ENCODE peak calls at places on chromosomes 4 and X, in nine cellular contexts. Z, Y, K, U, J, N, V, D and S are unnamed samples.

GRCh38 chr4:148062301-148062950 is 330.5 kb downstream of the ARHGAP10 start:
- DNase-seq in N (no peak), Y (no peak), Z (no peak), V (no peak), U (no peak), J (no peak), D (no peak), K (no peak), S (no peak)

GRCh38 chrX:48864210-48864609 is 28.8 kb upstream of the PCSK1N start:
- DNase-seq in Z (no peak), Y (no peak), V (peak; percentile 83), J (no peak), N (no peak), D (peak; percentile 14), U (no peak), K (peak; percentile 48), S (peak; percentile 40)

GRCh38 chrX:131845201-131845600 is 177.9 kb upstream of the STK26 start:
- DNase-seq in Y (no peak), J (no peak), K (no peak), V (no peak), U (no peak), N (no peak), Z (no peak), D (no peak), S (no peak)

GRCh38 chr4:72665376-72665978 is 96.5 kb upstream of the ADAMTS3 start:
- DNase-seq in V (no peak), Z (no peak), K (no peak), D (no peak), N (no peak), J (no peak), Y (no peak), U (no peak), S (no peak)

GRCh38 chrX:10769696-10770619 is 149.6 kb upstream of the MID1 start:
- DNase-seq in Z (no peak), N (no peak), V (peak; percentile 62), U (no peak), D (no peak), J (no peak), K (peak; percentile 47), Y (no peak), S (peak; percentile 51)

GRCh38 chr4:80471701-80472100 is 136.2 kb downstream of the CFAP299 start:
- DNase-seq in J (peak; percentile 66), N (no peak), Z (no peak), D (peak; percentile 26), K (peak; percentile 11), Y (no peak), V (peak; percentile 16), U (no peak), S (peak; percentile 39)

GRCh38 chr4:97531351-97531750 is 611.9 kb downstream of the STPG2 start:
- DNase-seq in U (no peak), Y (no peak), N (no peak), D (no peak), V (no peak), K (no peak), J (no peak), Z (no peak), S (no peak)

GRCh38 chrX:13599491-13599890 is 30.1 kb downstream of the EGFL6 start:
- DNase-seq in D (no peak), J (no peak), U (no peak), K (peak; percentile 23), N (no peak), Z (no peak), V (peak; percentile 14), Y (no peak), S (no peak)

GRCh38 chr4:54233697-54234496 is 4.8 kb downstream of the PDGFRA start:
- DNase-seq in J (peak; percentile 73), Y (peak; percentile 77), N (peak; percentile 81), V (peak; percentile 91), Z (peak; percentile 85), D (peak; percentile 81), K (peak; percentile 88), U (peak; percentile 83), S (peak; percentile 84)

GRCh38 chrX:151505796-151506195 is 57.7 kb upstream of the PASD1 start:
- DNase-seq in Z (no peak), N (peak; percentile 4), U (no peak), D (peak; percentile 47), K (peak; percentile 0), J (no peak), Y (no peak), V (peak; percentile 1), S (no peak)

GRCh38 chrX:80430826-80431501 is 10.7 kb downstream of the TENT5D start:
- DNase-seq in D (peak; percentile 20), Y (no peak), K (peak; percentile 2), V (no peak), N (peak; percentile 2), Z (no peak), J (no peak), U (no peak), S (no peak)

GRCh38 chr4:164261831-164262230 is 492.1 kb upstream of the SMIM31 start:
- DNase-seq in N (no peak), J (no peak), K (no peak), V (no peak), D (no peak), Z (no peak), Y (no peak), U (no peak), S (no peak)

GRCh38 chr4:144507309-144508101 is 138.5 kb upstream of the HHIP start:
- DNase-seq in Z (no peak), K (peak; percentile 6), Y (no peak), V (peak; percentile 18), U (no peak), D (no peak), J (no peak), N (no peak), S (peak; percentile 53)

GRCh38 chr4:139304920-139305319 is 2.6 kb upstream of the NDUFC1 start:
- DNase-seq in Z (no peak), N (no peak), J (no peak), Y (no peak), D (no peak), U (no peak), K (no peak), V (no peak), S (no peak)

GRCh38 chrX:57417827-57418226 is 131.3 kb downstream of the FAAH2 start:
- DNase-seq in V (no peak), Y (no peak), D (no peak), K (no peak), J (no peak), N (no peak), U (no peak), Z (no peak), S (no peak)

GRCh38 chrX:21741378-21741777 is 16.5 kb downstream of the SMPX start:
- DNase-seq in Y (no peak), D (no peak), U (no peak), V (no peak), J (no peak), K (no peak), Z (no peak), N (no peak), S (no peak)

DNA sequence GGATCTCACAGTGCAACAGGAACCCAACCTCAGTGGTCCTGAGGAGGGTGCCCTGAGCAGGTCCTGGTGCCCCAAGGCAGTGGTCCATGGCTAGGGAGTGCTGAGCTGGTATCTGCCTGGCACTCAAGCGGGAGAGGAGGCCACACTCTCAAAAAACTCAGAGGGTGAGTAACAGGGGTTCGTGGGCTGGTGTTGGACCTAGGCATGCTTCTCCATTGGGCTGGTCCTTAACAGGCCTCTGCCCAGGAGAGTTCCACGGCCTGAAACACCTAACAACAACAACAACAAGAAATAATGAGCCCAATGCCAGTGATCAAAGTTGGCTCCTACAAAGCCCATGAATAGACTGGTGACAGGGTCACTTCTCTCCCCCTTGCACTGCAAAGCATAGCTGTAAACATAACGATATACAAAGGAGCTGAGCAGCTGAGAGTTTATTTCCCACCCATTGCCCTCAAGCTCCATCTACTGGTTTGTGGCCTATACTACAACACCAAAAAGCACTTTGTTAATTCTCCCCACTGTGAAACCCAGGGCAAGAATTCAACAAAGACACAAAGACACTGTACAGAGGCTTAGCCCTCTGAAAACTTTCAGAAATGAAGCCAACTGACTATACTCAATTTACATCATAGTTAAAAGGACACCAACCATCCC is 736.2 kb upstream of the ADGRL3 start:
- DNase-seq in K (no peak), U (no peak), V (peak; percentile 37), J (no peak), Z (no peak), N (no peak), D (peak; percentile 51), Y (no peak), S (no peak)
- TF ChIP-seq CTCF in K (no peak), U (no peak), V (peak; percentile 68), J (peak; percentile 45), Z (peak; percentile 29), N (no peak), D (peak; percentile 48), Y (no peak), S (peak; percentile 35)

GRCh38 chr4:69025191-69025998 is 70.9 kb upstream of the UGT2B7 start:
- DNase-seq in D (peak; percentile 23), J (peak; percentile 70), Z (no peak), U (no peak), K (no peak), Y (no peak), V (peak; percentile 12), N (no peak), S (no peak)
- TF ChIP-seq CTCF in D (peak; percentile 13), J (peak; percentile 72), Z (no peak), U (no peak), K (no peak), Y (no peak), V (peak; percentile 48), N (peak; percentile 43), S (peak; percentile 35)

GRCh38 chrX:26783512-26784225 is 567.7 kb downstream of the MAGEB5 start:
- DNase-seq in D (peak; percentile 44), Z (no peak), K (peak; percentile 6), N (peak; percentile 1), V (peak; percentile 62), U (no peak), Y (no peak), J (peak; percentile 42), S (peak; percentile 20)

DNA sequence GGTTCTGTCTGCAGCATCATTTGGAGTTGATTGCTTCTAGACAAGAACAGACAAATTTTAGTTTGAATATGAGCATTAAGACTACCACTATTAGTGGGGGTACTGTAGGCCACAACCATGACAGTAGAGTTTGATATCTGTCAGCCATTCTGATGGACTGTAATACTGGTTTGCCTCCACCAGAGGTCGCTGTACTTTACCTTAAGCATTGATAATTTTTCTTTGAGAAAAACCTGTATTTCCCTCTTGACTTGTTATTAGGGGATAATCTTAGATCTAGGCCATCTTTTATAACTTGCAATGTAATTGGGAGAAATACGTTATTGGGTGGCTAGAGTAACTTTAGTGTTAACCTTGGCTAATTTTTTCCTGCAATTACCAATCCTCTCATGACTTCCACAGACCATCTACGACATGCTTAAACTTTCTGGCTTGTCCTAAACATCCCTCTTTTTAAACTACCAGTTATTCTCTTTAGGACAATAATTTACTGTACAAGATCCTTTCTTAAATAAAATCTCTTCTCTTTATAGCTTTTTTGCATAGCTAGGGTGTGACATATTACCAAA is 562.4 kb downstream of the MAGEB5 start:
- DNase-seq in N (no peak), Y (no peak), J (no peak), U (no peak), Z (no peak), D (peak; percentile 23), V (no peak), K (no peak), S (peak; percentile 5)
- TF ChIP-seq CTCF in N (no peak), Y (no peak), J (peak; percentile 67), U (no peak), Z (no peak), D (peak; percentile 20), V (no peak), K (no peak), S (no peak)

DNA sequence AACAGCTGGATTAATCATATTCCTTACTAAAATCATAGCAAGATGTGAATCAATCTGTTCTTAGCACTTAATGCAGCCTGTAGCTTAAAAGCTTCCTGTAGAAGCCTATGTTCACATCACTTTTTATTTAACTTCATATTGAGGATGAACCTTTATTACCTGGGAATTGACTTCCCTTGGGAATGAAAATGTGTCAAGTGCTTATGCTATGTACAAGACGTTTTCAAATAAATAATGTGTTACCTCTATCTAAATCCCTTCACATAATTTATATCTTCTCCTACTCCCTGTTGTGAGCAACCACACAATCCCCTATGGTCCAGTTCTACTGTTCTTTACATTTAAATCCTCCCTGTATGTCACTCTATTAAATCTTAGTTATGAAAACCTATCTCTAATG is 633.1 kb downstream of the FSTL5 start:
- DNase-seq in U (no peak), D (no peak), J (no peak), Z (no peak), N (no peak), K (no peak), V (no peak), Y (no peak), S (no peak)
- TF ChIP-seq CTCF in U (no peak), D (no peak), J (no peak), Z (no peak), N (no peak), K (no peak), V (no peak), Y (no peak), S (no peak)